ENCODE peak calls at places on chromosomes 11 and 22, in eight cellular contexts. I is right lobe of liver; L is K562; Y is Peyer's patch; F is neural progenitor cell; X is colonic mucosa; G is CD4-positive, alpha-beta T cell; Q is fibroblast of lung. R is an unnamed sample.
A peak's percentile ranks its signal among the peaks of the same experiment; 100 is the strongest.

GRCh38 chr11:6611092-6612007 is 666 bp downstream of the TAF10 start:
- DNase-seq in I (peak; percentile 69), L (no peak), Y (peak; percentile 28), F (peak; percentile 48), X (peak; percentile 47), G (no peak), Q (peak; percentile 28), R (no peak)

GRCh38 chr11:20565236-20565635 is 34.2 kb upstream of the SLC6A5 start:
- DNase-seq in I (no peak), L (no peak), Y (no peak), F (no peak), X (no peak), G (no peak), Q (no peak), R (no peak)

GRCh38 chr22:42273855-42274451 is 3.5 kb upstream of the TCF20 start:
- DNase-seq in I (no peak), L (no peak), Y (no peak), F (peak; percentile 87), X (no peak), G (no peak), Q (no peak), R (no peak)

GRCh38 chr11:57657290-57658022 is at the start of gene CLP1:
- DNase-seq in I (peak; percentile 100), L (peak; percentile 94), Y (peak; percentile 100), F (peak; percentile 99), X (peak; percentile 100), G (peak; percentile 98), Q (peak; percentile 98), R (peak; percentile 92)

GRCh38 chr11:30585892-30586250 is 282 bp downstream of the MPPED2 start:
- DNase-seq in I (peak; percentile 47), L (no peak), Y (no peak), F (peak; percentile 84), X (peak; percentile 17), G (no peak), Q (no peak), R (no peak)

GRCh38 chr11:84817998-84818397 is 809.1 kb downstream of the DLG2 start:
- DNase-seq in I (no peak), L (no peak), Y (no peak), F (no peak), X (no peak), G (no peak), Q (peak; percentile 17), R (no peak)

GRCh38 chr11:109077340-109077927 is 344.6 kb upstream of the C11orf87 start:
- DNase-seq in I (no peak), L (no peak), Y (no peak), F (no peak), X (no peak), G (no peak), Q (no peak), R (no peak)

GRCh38 chr11:64000026-64000739 is 13.9 kb downstream of the OTUB1 start:
- DNase-seq in I (peak; percentile 68), L (no peak), Y (peak; percentile 59), F (peak; percentile 91), X (peak; percentile 66), G (peak; percentile 77), Q (peak; percentile 71), R (no peak)

GRCh38 chr11:62505112-62505783 is 41.4 kb downstream of the AHNAK start:
- DNase-seq in I (no peak), L (peak; percentile 65), Y (no peak), F (peak; percentile 63), X (peak; percentile 87), G (no peak), Q (no peak), R (no peak)

GRCh38 chr22:21984793-21985192 is 2.2 kb upstream of the TOP3B start:
- DNase-seq in I (no peak), L (peak; percentile 88), Y (no peak), F (peak; percentile 79), X (no peak), G (no peak), Q (peak; percentile 16), R (no peak)

GRCh38 chr22:28983190-28983589 is 78.4 kb downstream of the C22orf31 start:
- DNase-seq in I (no peak), L (no peak), Y (no peak), F (no peak), X (no peak), G (no peak), Q (no peak), R (no peak)

GRCh38 chr11:128908391-128909246 is 17.5 kb downstream of the KCNJ5 start:
- DNase-seq in I (no peak), L (no peak), Y (no peak), F (no peak), X (peak; percentile 70), G (no peak), Q (peak; percentile 85), R (no peak)
- H3K27ac ChIP-seq in I (no peak overlapping the region), L (no peak overlapping the region), Y (no peak overlapping the region), F (no peak overlapping the region), X (peak overlapping the region; percentile 19), G (no peak overlapping the region), Q (peak overlapping the region; percentile 26), R (no peak overlapping the region)

DNA sequence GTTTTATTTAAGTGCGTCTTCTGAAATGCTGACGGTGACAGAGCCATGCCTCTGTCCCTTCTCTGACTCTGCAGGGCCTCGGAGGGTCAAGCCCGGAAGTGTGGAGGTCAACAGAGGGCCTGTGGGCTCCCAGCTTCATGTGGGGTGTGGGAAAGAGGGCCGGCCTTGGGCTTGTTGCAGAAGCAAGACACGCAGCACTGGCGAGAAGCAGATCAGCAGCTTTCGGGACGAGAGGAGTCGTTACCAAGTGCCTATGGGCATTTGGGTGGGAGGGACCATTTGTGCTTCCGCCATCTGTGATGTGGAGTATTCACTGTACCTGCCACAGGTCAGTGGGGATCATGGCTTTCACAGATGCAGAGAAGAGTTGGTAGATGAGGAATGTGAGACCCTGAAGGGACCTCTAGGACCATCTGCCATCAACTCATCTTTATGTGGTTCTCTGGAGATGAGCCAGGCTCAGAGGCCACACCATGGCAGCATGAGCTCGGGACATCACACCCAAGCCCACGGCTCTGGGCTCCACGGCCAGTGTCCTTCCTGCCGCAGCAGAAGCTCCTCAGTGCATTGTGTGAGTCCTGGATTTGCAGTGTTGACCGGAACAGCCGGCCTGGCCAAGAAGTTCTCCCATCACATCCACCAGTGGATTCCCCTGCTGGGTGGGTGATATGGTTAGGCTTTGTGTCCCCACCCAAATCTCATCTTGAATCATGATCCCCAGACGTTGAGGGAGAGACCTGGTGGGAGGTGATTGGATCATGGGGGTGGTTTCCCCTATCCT is 590.7 kb downstream of the TBC1D22A start:
- DNase-seq in I (peak; percentile 25), L (no peak), Y (no peak), F (no peak), X (no peak), G (no peak), Q (no peak), R (no peak)
- H3K9me3 ChIP-seq in I (no peaks in the 10 kb centered on the region), L (no peaks in the 10 kb centered on the region), Y (no peaks in the 10 kb centered on the region), F (peaks cover 6% of the 10 kb centered on the region), X (no peaks in the 10 kb centered on the region), G (no peaks in the 10 kb centered on the region), Q (no peaks in the 10 kb centered on the region), R (no peaks in the 10 kb centered on the region)

DNA sequence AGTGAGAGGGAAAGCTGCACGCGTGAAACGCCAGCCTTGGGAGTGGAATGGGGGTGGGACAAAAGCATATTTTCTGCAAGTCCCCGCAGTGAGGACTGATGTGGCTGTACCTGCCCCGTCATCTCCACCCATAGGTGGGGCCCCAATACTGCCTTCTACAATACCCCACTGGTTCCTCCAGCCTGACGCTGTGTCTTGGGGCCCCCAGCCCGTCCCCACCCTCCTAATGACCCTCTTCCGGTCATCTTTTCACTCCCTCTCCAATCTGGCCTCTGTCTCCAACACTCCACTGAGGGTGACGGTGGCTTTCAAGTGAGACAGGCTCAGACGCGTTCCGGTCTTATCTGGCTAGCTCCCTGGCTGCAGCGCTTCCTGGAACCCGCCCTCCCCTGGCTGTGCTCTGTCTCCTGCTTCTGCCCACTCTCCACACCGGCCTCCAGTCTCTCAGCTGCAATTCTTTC is 104.2 kb downstream of the MICAL3 start:
- DNase-seq in I (no peak), L (peak; percentile 77), Y (no peak), F (peak; percentile 59), X (peak; percentile 79), G (no peak), Q (peak; percentile 52), R (no peak)
- TF ChIP-seq CTCF in I (no peak), L (no peak), Y (no peak), F (no peak), X (no peak), G (no peak), Q (no peak), R (no peak)

GRCh38 chr11:128335729-128336128 is 251.6 kb downstream of the ETS1 start:
- DNase-seq in I (no peak), L (no peak), Y (no peak), F (no peak), X (no peak), G (no peak), Q (no peak), R (no peak)
- H3K27ac ChIP-seq in I (no peak overlapping the region), L (no peak overlapping the region), Y (no peak overlapping the region), F (no peak overlapping the region), X (no peak overlapping the region), G (no peak overlapping the region), Q (no peak overlapping the region), R (no peak overlapping the region)

GRCh38 chr22:47814474-47814873 is 1052.0 kb downstream of the TBC1D22A start:
- DNase-seq in I (no peak), L (no peak), Y (no peak), F (no peak), X (no peak), G (no peak), Q (no peak), R (no peak)

GRCh38 chr22:47818496-47818895 is 1056.0 kb downstream of the TBC1D22A start:
- DNase-seq in I (no peak), L (no peak), Y (no peak), F (no peak), X (no peak), G (no peak), Q (no peak), R (no peak)

GRCh38 chr22:47817380-47817779 is 1054.9 kb downstream of the TBC1D22A start:
- DNase-seq in I (no peak), L (no peak), Y (no peak), F (no peak), X (no peak), G (no peak), Q (no peak), R (no peak)

GRCh38 chr22:47813661-47814060 is 1051.2 kb downstream of the TBC1D22A start:
- DNase-seq in I (no peak), L (no peak), Y (no peak), F (no peak), X (no peak), G (no peak), Q (no peak), R (no peak)

DNA sequence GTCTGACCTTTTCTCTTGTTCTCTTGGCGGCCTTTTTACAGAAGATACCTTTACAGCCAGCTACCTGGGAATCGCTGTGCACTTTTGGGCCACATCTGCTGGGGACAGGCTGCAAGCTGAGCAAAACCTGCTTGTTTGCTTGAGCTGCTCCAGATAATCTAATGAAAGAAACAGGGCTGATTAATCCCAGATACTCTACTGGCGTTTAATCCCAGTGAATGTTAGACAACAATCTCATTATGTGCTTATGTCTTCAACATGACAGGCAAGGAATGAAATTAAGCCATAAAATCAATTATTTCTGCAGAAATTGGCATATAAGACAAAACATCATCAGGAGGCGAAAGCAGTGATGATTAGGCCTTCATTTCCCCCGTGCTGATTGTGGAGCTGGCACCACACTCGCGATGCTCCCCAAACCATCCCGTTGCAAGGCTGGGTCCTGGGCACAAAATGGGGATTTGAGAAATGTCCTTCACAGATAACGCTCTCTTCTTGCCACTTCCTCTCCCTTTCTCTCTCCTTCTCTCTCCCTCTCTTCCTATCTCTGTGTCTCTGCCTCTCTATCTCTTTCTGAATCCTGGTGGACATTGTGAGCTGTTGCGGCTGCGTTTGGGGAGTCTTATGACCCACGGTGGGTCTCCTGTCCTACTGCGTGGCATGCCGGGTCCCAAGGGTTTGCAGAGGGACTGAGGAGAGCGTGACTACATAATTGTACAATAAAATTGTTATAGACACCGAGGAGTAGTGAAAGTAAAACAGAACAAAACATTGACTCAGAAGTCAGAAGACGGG is 1053.9 kb downstream of the TBC1D22A start:
- DNase-seq in I (no peak), L (no peak), Y (no peak), F (no peak), X (no peak), G (no peak), Q (no peak), R (no peak)
- H3K9me3 ChIP-seq in I (no peaks in the 10 kb centered on the region), L (no peaks in the 10 kb centered on the region), Y (no peaks in the 10 kb centered on the region), F (no peaks in the 10 kb centered on the region), X (no peaks in the 10 kb centered on the region), G (no peaks in the 10 kb centered on the region), Q (no peaks in the 10 kb centered on the region), R (no peaks in the 10 kb centered on the region)